ENCODE peak calls at places on chromosomes 12 and 14, in ten cellular contexts. One of them, this sample, is unnamed. For H3K4me1, the result is how much of the 10 kb centered on the place peaks cover.

GRCh38 chr14:95140060-95140858 is 17.1 kb downstream of the DICER1 start:
- DNase-seq in stomach: no peak
- DNase-seq in left ventricle myocardium inferior: no peak
- DNase-seq in HCT116: no peak
- DNase-seq in effector memory CD4-positive, alpha-beta T cell: no peak
- DNase-seq in Peyer's patch: no peak
- DNase-seq in HepG2: no peak
- DNase-seq in upper lobe of right lung: no peak
- DNase-seq in thoracic aorta: no peak
- DNase-seq in adrenal gland: no peak
- DNase-seq in this sample: no peak

GRCh38 chr14:64891839-64892375 is 12.2 kb upstream of the SPTB start:
- DNase-seq in Peyer's patch: no peak
- DNase-seq in HCT116: peak
- DNase-seq in left ventricle myocardium inferior: no peak
- DNase-seq in adrenal gland: peak
- DNase-seq in effector memory CD4-positive, alpha-beta T cell: no peak
- DNase-seq in thoracic aorta: no peak
- DNase-seq in upper lobe of right lung: no peak
- DNase-seq in stomach: no peak
- DNase-seq in HepG2: peak
- DNase-seq in this sample: no peak

GRCh38 chr12:49929581-49929980 is 21.0 kb upstream of the AQP2 start:
- DNase-seq in adrenal gland: no peak
- DNase-seq in stomach: no peak
- DNase-seq in left ventricle myocardium inferior: no peak
- DNase-seq in effector memory CD4-positive, alpha-beta T cell: no peak
- DNase-seq in upper lobe of right lung: peak
- DNase-seq in HepG2: no peak
- DNase-seq in HCT116: no peak
- DNase-seq in Peyer's patch: no peak
- DNase-seq in thoracic aorta: no peak
- DNase-seq in this sample: no peak

GRCh38 chr12:9273276-9273675 is 65.1 kb upstream of the PZP start:
- DNase-seq in Peyer's patch: no peak
- DNase-seq in left ventricle myocardium inferior: no peak
- DNase-seq in HCT116: no peak
- DNase-seq in HepG2: no peak
- DNase-seq in thoracic aorta: no peak
- DNase-seq in adrenal gland: no peak
- DNase-seq in upper lobe of right lung: no peak
- DNase-seq in stomach: no peak
- DNase-seq in effector memory CD4-positive, alpha-beta T cell: no peak
- DNase-seq in this sample: no peak

GRCh38 chr12:124980098-124980892 is 8.6 kb downstream of the DHX37 start:
- DNase-seq in HCT116: no peak
- DNase-seq in upper lobe of right lung: no peak
- DNase-seq in Peyer's patch: no peak
- DNase-seq in effector memory CD4-positive, alpha-beta T cell: no peak
- DNase-seq in HepG2: no peak
- DNase-seq in left ventricle myocardium inferior: no peak
- DNase-seq in adrenal gland: no peak
- DNase-seq in thoracic aorta: no peak
- DNase-seq in stomach: no peak
- DNase-seq in this sample: no peak

GRCh38 chr12:95201056-95201670 is 16.1 kb downstream of the FGD6 start:
- DNase-seq in stomach: no peak
- DNase-seq in adrenal gland: no peak
- DNase-seq in left ventricle myocardium inferior: no peak
- DNase-seq in effector memory CD4-positive, alpha-beta T cell: no peak
- DNase-seq in HCT116: no peak
- DNase-seq in thoracic aorta: no peak
- DNase-seq in Peyer's patch: no peak
- DNase-seq in upper lobe of right lung: no peak
- DNase-seq in HepG2: no peak
- DNase-seq in this sample: no peak

GRCh38 chr14:63388766-63389431 is 70.2 kb upstream of the GPHB5 start:
- DNase-seq in Peyer's patch: peak
- DNase-seq in effector memory CD4-positive, alpha-beta T cell: peak
- DNase-seq in HCT116: peak
- DNase-seq in thoracic aorta: peak
- DNase-seq in adrenal gland: peak
- DNase-seq in stomach: peak
- DNase-seq in upper lobe of right lung: peak
- DNase-seq in left ventricle myocardium inferior: peak
- DNase-seq in HepG2: peak
- DNase-seq in this sample: peak

GRCh38 chr12:132316497-132317232 is 12.7 kb downstream of the GALNT9 start:
- DNase-seq in thoracic aorta: no peak
- DNase-seq in HCT116: no peak
- DNase-seq in Peyer's patch: no peak
- DNase-seq in upper lobe of right lung: no peak
- DNase-seq in HepG2: no peak
- DNase-seq in left ventricle myocardium inferior: no peak
- DNase-seq in stomach: no peak
- DNase-seq in adrenal gland: no peak
- DNase-seq in effector memory CD4-positive, alpha-beta T cell: no peak
- DNase-seq in this sample: peak

GRCh38 chr12:120964298-120964697 is 14.0 kb upstream of the HNF1A start:
- DNase-seq in HCT116: no peak
- DNase-seq in HepG2: no peak
- DNase-seq in Peyer's patch: no peak
- DNase-seq in thoracic aorta: no peak
- DNase-seq in upper lobe of right lung: no peak
- DNase-seq in adrenal gland: no peak
- DNase-seq in stomach: no peak
- DNase-seq in effector memory CD4-positive, alpha-beta T cell: no peak
- DNase-seq in left ventricle myocardium inferior: no peak
- DNase-seq in this sample: no peak

GRCh38 chr14:84273181-84273580 is 1256.8 kb upstream of the FLRT2 start:
- DNase-seq in upper lobe of right lung: no peak
- DNase-seq in Peyer's patch: no peak
- DNase-seq in HCT116: no peak
- DNase-seq in adrenal gland: no peak
- DNase-seq in left ventricle myocardium inferior: no peak
- DNase-seq in HepG2: no peak
- DNase-seq in effector memory CD4-positive, alpha-beta T cell: no peak
- DNase-seq in thoracic aorta: no peak
- DNase-seq in stomach: no peak
- DNase-seq in this sample: no peak

GRCh38 chr14:89378119-89378518 is 38.9 kb downstream of the FOXN3 start:
- DNase-seq in thoracic aorta: no peak
- DNase-seq in HepG2: no peak
- DNase-seq in adrenal gland: peak
- DNase-seq in left ventricle myocardium inferior: no peak
- DNase-seq in upper lobe of right lung: no peak
- DNase-seq in effector memory CD4-positive, alpha-beta T cell: no peak
- DNase-seq in HCT116: no peak
- DNase-seq in Peyer's patch: no peak
- DNase-seq in stomach: no peak
- DNase-seq in this sample: no peak

GRCh38 chr14:61471297-61471980 is 150.1 kb downstream of the PRKCH start:
- DNase-seq in adrenal gland: no peak
- DNase-seq in HepG2: no peak
- DNase-seq in left ventricle myocardium inferior: no peak
- DNase-seq in HCT116: no peak
- DNase-seq in effector memory CD4-positive, alpha-beta T cell: no peak
- DNase-seq in thoracic aorta: no peak
- DNase-seq in stomach: no peak
- DNase-seq in upper lobe of right lung: no peak
- DNase-seq in Peyer's patch: no peak
- DNase-seq in this sample: no peak

GRCh38 chr14:61891251-61891650 is 129.0 kb downstream of the SNAPC1 start:
- DNase-seq in stomach: no peak
- DNase-seq in adrenal gland: no peak
- DNase-seq in effector memory CD4-positive, alpha-beta T cell: no peak
- DNase-seq in HCT116: no peak
- DNase-seq in left ventricle myocardium inferior: no peak
- DNase-seq in upper lobe of right lung: no peak
- DNase-seq in thoracic aorta: no peak
- DNase-seq in Peyer's patch: no peak
- DNase-seq in HepG2: no peak
- DNase-seq in this sample: no peak

GRCh38 chr12:31951008-31951407 is 8.2 kb upstream of the RESF1 start:
- DNase-seq in left ventricle myocardium inferior: no peak
- DNase-seq in HepG2: no peak
- DNase-seq in effector memory CD4-positive, alpha-beta T cell: no peak
- DNase-seq in upper lobe of right lung: no peak
- DNase-seq in HCT116: no peak
- DNase-seq in stomach: no peak
- DNase-seq in Peyer's patch: no peak
- DNase-seq in thoracic aorta: no peak
- DNase-seq in adrenal gland: no peak
- DNase-seq in this sample: no peak

GRCh38 chr14:32620724-32621123 is 291.6 kb downstream of the AKAP6 start:
- DNase-seq in Peyer's patch: no peak
- DNase-seq in upper lobe of right lung: no peak
- DNase-seq in thoracic aorta: no peak
- DNase-seq in stomach: no peak
- DNase-seq in HCT116: no peak
- DNase-seq in left ventricle myocardium inferior: no peak
- DNase-seq in effector memory CD4-positive, alpha-beta T cell: no peak
- DNase-seq in HepG2: no peak
- DNase-seq in adrenal gland: no peak
- DNase-seq in this sample: no peak

GRCh38 chr14:92108345-92109254 is 2.2 kb upstream of the ATXN3 start:
- DNase-seq in stomach: no peak
- DNase-seq in Peyer's patch: no peak
- DNase-seq in adrenal gland: no peak
- DNase-seq in thoracic aorta: no peak
- DNase-seq in effector memory CD4-positive, alpha-beta T cell: no peak
- DNase-seq in left ventricle myocardium inferior: no peak
- DNase-seq in upper lobe of right lung: no peak
- DNase-seq in HepG2: peak
- DNase-seq in HCT116: no peak
- DNase-seq in this sample: no peak

GRCh38 chr12:100842156-100842555 is 47.6 kb downstream of the ANO4 start:
- DNase-seq in left ventricle myocardium inferior: no peak
- DNase-seq in Peyer's patch: no peak
- DNase-seq in adrenal gland: no peak
- DNase-seq in effector memory CD4-positive, alpha-beta T cell: no peak
- DNase-seq in HCT116: no peak
- DNase-seq in HepG2: no peak
- DNase-seq in thoracic aorta: no peak
- DNase-seq in stomach: no peak
- DNase-seq in upper lobe of right lung: no peak
- DNase-seq in this sample: no peak

GRCh38 chr12:67589078-67589477 is 59.5 kb upstream of the DYRK2 start:
- DNase-seq in thoracic aorta: no peak
- DNase-seq in upper lobe of right lung: no peak
- DNase-seq in left ventricle myocardium inferior: no peak
- DNase-seq in adrenal gland: no peak
- DNase-seq in Peyer's patch: no peak
- DNase-seq in HCT116: no peak
- DNase-seq in HepG2: no peak
- DNase-seq in effector memory CD4-positive, alpha-beta T cell: no peak
- DNase-seq in stomach: no peak
- DNase-seq in this sample: no peak
- H3K4me1 ChIP-seq in thoracic aorta: under half
- H3K4me1 ChIP-seq in upper lobe of right lung: under half
- H3K4me1 ChIP-seq in left ventricle myocardium inferior: under half
- H3K4me1 ChIP-seq in adrenal gland: under half
- H3K4me1 ChIP-seq in Peyer's patch: under half
- H3K4me1 ChIP-seq in HCT116: under half
- H3K4me1 ChIP-seq in HepG2: under half
- H3K4me1 ChIP-seq in effector memory CD4-positive, alpha-beta T cell: under half
- H3K4me1 ChIP-seq in stomach: under half
- H3K4me1 ChIP-seq in this sample: under half

GRCh38 chr12:122081697-122082221 is 3.2 kb downstream of the MLXIP start:
- DNase-seq in upper lobe of right lung: peak
- DNase-seq in HCT116: no peak
- DNase-seq in thoracic aorta: no peak
- DNase-seq in adrenal gland: peak
- DNase-seq in Peyer's patch: peak
- DNase-seq in effector memory CD4-positive, alpha-beta T cell: no peak
- DNase-seq in HepG2: no peak
- DNase-seq in stomach: no peak
- DNase-seq in left ventricle myocardium inferior: peak
- DNase-seq in this sample: peak
- H3K4me3 ChIP-seq in upper lobe of right lung: peak
- H3K4me3 ChIP-seq in HCT116: no peak
- H3K4me3 ChIP-seq in thoracic aorta: peak
- H3K4me3 ChIP-seq in adrenal gland: no peak
- H3K4me3 ChIP-seq in Peyer's patch: peak
- H3K4me3 ChIP-seq in effector memory CD4-positive, alpha-beta T cell: peak
- H3K4me3 ChIP-seq in HepG2: no peak
- H3K4me3 ChIP-seq in stomach: peak
- H3K4me3 ChIP-seq in left ventricle myocardium inferior: peak
- H3K4me3 ChIP-seq in this sample: peak

DNA sequence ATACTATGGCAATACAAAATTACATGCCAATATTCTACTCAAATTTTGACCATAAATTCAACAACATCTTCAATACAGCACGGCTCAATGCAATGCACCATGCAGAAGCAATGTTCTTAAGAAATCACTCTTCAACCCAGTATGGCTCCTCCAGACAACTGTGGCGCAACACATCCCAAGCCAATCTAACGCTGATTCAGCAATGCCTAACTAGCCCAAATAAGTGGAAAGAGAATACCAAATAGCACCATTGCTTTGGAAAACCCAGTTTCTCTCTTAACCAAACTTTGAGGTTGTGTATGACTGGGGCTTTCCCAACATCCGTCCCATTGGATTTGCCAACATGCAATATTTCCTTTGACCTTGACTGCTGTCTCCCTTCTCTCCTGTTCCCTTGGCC is 211.1 kb upstream of the TBX3 start:
- DNase-seq in upper lobe of right lung: no peak
- DNase-seq in HCT116: no peak
- DNase-seq in stomach: no peak
- DNase-seq in Peyer's patch: no peak
- DNase-seq in effector memory CD4-positive, alpha-beta T cell: no peak
- DNase-seq in adrenal gland: no peak
- DNase-seq in HepG2: no peak
- DNase-seq in thoracic aorta: no peak
- DNase-seq in left ventricle myocardium inferior: no peak
- DNase-seq in this sample: no peak
- H3K4me1 ChIP-seq in upper lobe of right lung: under half
- H3K4me1 ChIP-seq in HCT116: under half
- H3K4me1 ChIP-seq in stomach: under half
- H3K4me1 ChIP-seq in Peyer's patch: under half
- H3K4me1 ChIP-seq in effector memory CD4-positive, alpha-beta T cell: under half
- H3K4me1 ChIP-seq in adrenal gland: under half
- H3K4me1 ChIP-seq in HepG2: under half
- H3K4me1 ChIP-seq in thoracic aorta: under half
- H3K4me1 ChIP-seq in left ventricle myocardium inferior: under half
- H3K4me1 ChIP-seq in this sample: under half

DNA sequence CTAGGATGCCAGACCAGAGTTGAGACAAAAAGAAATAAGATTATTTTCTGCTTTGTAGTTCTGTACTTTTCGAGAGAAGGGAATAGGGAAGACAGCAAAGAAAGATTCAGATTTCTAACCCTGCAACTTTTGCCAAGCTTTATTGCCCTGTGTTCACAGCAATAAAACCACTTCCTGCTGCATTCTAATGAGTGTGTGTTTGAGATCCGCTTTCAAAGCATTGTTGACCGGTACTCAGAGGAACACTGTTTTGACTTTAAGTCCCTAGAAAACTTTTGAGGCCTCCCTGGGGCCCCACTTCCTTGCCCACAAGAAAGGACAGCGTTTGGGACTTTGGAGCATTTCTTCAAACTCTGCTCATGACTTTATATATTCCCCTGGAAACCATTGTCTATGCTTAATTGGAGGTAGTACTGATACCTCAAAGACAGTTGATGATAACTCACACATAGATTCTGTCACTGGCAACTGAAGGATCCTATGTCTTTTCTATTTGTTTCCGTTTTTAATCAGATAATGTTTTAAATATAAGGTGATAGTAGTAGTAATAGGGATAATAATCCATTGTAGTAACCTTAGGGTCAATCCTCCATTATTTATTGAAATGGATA is 1.3 kb downstream of the RNASE6 start:
- DNase-seq in Peyer's patch: no peak
- DNase-seq in HCT116: no peak
- DNase-seq in HepG2: no peak
- DNase-seq in thoracic aorta: no peak
- DNase-seq in effector memory CD4-positive, alpha-beta T cell: no peak
- DNase-seq in left ventricle myocardium inferior: no peak
- DNase-seq in upper lobe of right lung: no peak
- DNase-seq in stomach: no peak
- DNase-seq in adrenal gland: no peak
- DNase-seq in this sample: no peak
- H3K4me3 ChIP-seq in Peyer's patch: peak
- H3K4me3 ChIP-seq in HCT116: no peak
- H3K4me3 ChIP-seq in HepG2: no peak
- H3K4me3 ChIP-seq in thoracic aorta: peak
- H3K4me3 ChIP-seq in effector memory CD4-positive, alpha-beta T cell: peak
- H3K4me3 ChIP-seq in left ventricle myocardium inferior: peak
- H3K4me3 ChIP-seq in upper lobe of right lung: peak
- H3K4me3 ChIP-seq in stomach: peak
- H3K4me3 ChIP-seq in adrenal gland: no peak
- H3K4me3 ChIP-seq in this sample: peak